ENCODE peak calls at places on chromosomes 2 and 18, in five cellular contexts. F is hepatocyte, U is HCEC 1CT, E is Calu3, P is T-helper 9 cell. D is an unnamed sample.

GRCh38 chr2:162058973-162059668 is 14.9 kb downstream of the DPP4 start:
- DNase-seq in F (no peak), U (peak), E (no peak), P (no peak), D (peak)

GRCh38 chr2:38866773-38867443 is 8.8 kb downstream of the DHX57 start:
- DNase-seq in F (no peak), U (peak), E (peak), P (no peak), D (no peak)

GRCh38 chr2:219727771-219728429 is 100.5 kb downstream of the SLC4A3 start:
- DNase-seq in F (peak), U (no peak), E (no peak), P (no peak), D (no peak)

GRCh38 chr2:187054501-187055319 is 205.7 kb upstream of the ZSWIM2 start:
- DNase-seq in F (no peak), U (no peak), E (no peak), P (no peak), D (no peak)

GRCh38 chr18:475202-475624 is 25.3 kb downstream of the COLEC12 start:
- DNase-seq in F (no peak), U (peak), E (no peak), P (no peak), D (peak)

GRCh38 chr2:150153646-150154307 is 333.7 kb downstream of the RND3 start:
- DNase-seq in F (no peak), U (no peak), E (no peak), P (no peak), D (no peak)

GRCh38 chr18:31538837-31539236 is 40.9 kb downstream of the DSG2 start:
- DNase-seq in F (no peak), U (no peak), E (no peak), P (no peak), D (no peak)

GRCh38 chr2:73009177-73009839 is 62.2 kb downstream of the SFXN5 start:
- DNase-seq in F (peak), U (no peak), E (no peak), P (no peak), D (no peak)

D was measured in LHCN-M2.